ENCODE peak calls at places on chromosomes 2 and 18, in four cellular contexts. C, Z, B and U are unnamed samples.

GRCh38 chr2:237488901-237489860 is 2.1 kb downstream of the MLPH start:
- DNase-seq in Z (no peak), C (peak), B (peak), U (no peak)

GRCh38 chr2:11540148-11540995 is 6.5 kb downstream of the GREB1 start:
- DNase-seq in Z (peak), B (no peak), C (no peak), U (no peak)

GRCh38 chr2:183034806-183035205 is 3.5 kb downstream of the NCKAP1 start:
- DNase-seq in Z (no peak), B (no peak), C (no peak), U (no peak)

GRCh38 chr2:167355796-167356195 is 467.5 kb downstream of the XIRP2 start:
- DNase-seq in Z (no peak), B (no peak), C (no peak), U (no peak)

GRCh38 chr2:219772697-219773096 is 145.3 kb downstream of the SLC4A3 start:
- DNase-seq in C (no peak), Z (no peak), B (no peak), U (no peak)

GRCh38 chr2:239240480-239240881 is 160.3 kb downstream of the HDAC4 start:
- DNase-seq in C (peak), B (no peak), Z (no peak), U (no peak)

GRCh38 chr2:241514986-241515737 is 6.8 kb upstream of the STK25 start:
- DNase-seq in C (no peak), Z (no peak), B (no peak), U (no peak)

GRCh38 chr18:45449761-45450227 is 165.5 kb upstream of the SLC14A2 start:
- DNase-seq in Z (peak), C (no peak), B (peak), U (peak)

GRCh38 chr2:107743274-107743673 is 83.4 kb upstream of the RGPD4 start:
- DNase-seq in C (no peak), B (no peak), Z (no peak), U (no peak)

GRCh38 chr2:170212625-170213280 is 34.8 kb downstream of the MYO3B start:
- DNase-seq in C (no peak), Z (no peak), B (no peak), U (no peak)

GRCh38 chr2:37779123-37779522 is 107.7 kb upstream of the CDC42EP3 start:
- DNase-seq in Z (no peak), B (no peak), C (no peak), U (no peak)

GRCh38 chr2:208570066-208570465 is 163.5 kb downstream of the PTH2R start:
- DNase-seq in C (no peak), Z (no peak), B (no peak), U (no peak)

GRCh38 chr2:196742685-196743084 is 56.8 kb downstream of the GTF3C3 start:
- DNase-seq in C (no peak), Z (no peak), B (no peak), U (no peak)

GRCh38 chr2:201644001-201644400 is 698 bp upstream of the TMEM237 start:
- DNase-seq in B (no peak), Z (peak), C (no peak), U (no peak)

GRCh38 chr2:9694661-9695060 is 63.9 kb upstream of the YWHAQ start:
- DNase-seq in Z (no peak), B (no peak), C (no peak), U (no peak)

GRCh38 chr2:9692392-9693137 is 61.8 kb upstream of the YWHAQ start:
- DNase-seq in Z (no peak), B (no peak), C (no peak), U (no peak)

GRCh38 chr2:9693646-9694045 is 62.8 kb upstream of the YWHAQ start:
- DNase-seq in C (no peak), B (no peak), Z (no peak), U (no peak)

GRCh38 chr2:9690716-9691498 is 60.1 kb upstream of the YWHAQ start:
- DNase-seq in C (no peak), B (no peak), Z (no peak), U (no peak)

GRCh38 chr2:9693138-9693520 is 62.3 kb upstream of the YWHAQ start:
- DNase-seq in B (no peak), C (peak), Z (no peak), U (no peak)
- H3K27ac ChIP-seq in B (no peak), C (peak), Z (no peak), U (peak)

GRCh38 chr18:48889981-48890735 is 60.6 kb downstream of the SMAD7 start:
- DNase-seq in B (no peak), C (peak), Z (peak), U (peak)
- H3K4me3 ChIP-seq in B (no peak), C (no peak), Z (no peak), U (no peak)

GRCh38 chr18:63316612-63317555 is 2.7 kb downstream of the BCL2 start:
- DNase-seq in Z (no peak), B (no peak), C (no peak), U (no peak)

GRCh38 chr18:63317556-63317946 is 2.0 kb downstream of the BCL2 start:
- DNase-seq in B (no peak), Z (no peak), C (no peak), U (no peak)

GRCh38 chr18:63319383-63320040 is at the start of gene BCL2:
- DNase-seq in C (peak), Z (no peak), B (peak), U (no peak)

GRCh38 chr18:63318882-63319382 is 637 bp downstream of the BCL2 start:
- DNase-seq in Z (no peak), B (no peak), C (no peak), U (no peak)

DNA sequence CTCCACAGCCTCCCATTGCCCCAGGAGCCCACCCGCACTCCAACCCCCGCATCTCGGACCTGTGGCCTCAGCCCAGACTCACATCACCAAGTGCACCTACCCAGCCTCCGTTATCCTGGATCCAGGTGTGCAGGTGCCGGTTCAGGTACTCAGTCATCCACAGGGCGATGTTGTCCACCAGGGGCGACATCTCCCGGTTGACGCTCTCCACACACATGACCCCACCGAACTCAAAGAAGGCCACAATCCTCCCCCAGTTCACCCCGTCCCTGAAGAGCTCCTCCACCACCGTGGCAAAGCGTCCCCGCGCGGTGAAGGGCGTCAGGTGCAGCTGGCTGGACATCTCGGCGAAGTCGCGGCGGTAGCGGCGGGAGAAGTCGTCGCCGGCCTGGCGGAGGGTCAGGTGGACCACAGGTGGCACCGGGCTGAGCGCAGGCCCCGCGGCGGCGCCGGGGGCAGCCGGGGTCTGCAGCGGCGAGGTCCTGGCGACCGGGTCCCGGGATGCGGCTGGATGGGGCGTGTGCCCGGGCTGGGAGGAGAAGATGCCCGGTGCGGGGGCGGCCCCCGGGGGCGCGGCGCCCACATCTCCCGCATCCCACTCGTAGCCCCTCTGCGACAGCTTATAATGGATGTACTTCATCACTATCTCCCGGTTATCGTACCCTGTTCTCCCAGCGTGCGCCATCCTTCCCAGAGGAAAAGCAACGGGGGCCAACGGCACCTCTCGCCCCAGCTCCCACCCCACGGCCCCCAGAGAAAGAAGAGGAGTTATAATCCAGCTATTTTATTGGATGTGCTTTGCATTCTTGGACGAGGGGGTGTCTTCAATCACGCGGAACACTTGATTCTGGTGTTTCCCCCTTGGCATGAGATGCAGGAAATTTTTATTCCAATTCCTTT is 1.3 kb downstream of the BCL2 start:
- DNase-seq in C (peak), B (peak), Z (peak), U (peak)
- TF ChIP-seq CTCF in C (peak), B (peak), Z (peak), U (peak)

DNA sequence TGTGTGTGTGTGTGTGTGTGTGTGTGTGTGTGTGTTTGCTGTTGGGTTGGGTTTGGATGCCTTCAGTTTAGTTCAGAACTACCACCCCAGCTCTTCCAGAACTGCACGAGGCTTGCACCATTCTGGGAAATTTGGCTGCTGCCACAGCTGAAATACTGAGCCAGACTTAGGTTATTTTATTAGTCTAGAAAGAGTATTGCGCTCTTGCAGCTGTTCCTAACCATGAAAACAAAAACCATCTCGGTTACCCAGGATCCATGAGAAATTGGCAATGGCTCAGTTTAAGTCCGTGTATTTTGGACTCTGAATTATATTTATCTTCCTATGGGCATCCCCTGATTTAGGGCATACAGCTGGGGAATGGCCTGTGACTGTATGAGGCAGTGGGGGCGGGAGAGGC is 83.2 kb downstream of the TANC1 start:
- DNase-seq in B (no peak), C (no peak), Z (no peak), U (no peak)
- H3K27ac ChIP-seq in B (peak), C (peak), Z (no peak), U (no peak)

GRCh38 chr2:176139621-176140020 is 10.1 kb downstream of the HOXD8 start:
- DNase-seq in B (no peak), C (no peak), Z (peak), U (no peak)
- H3K4me3 ChIP-seq in B (no peak), C (peak), Z (peak), U (no peak)

GRCh38 chr2:19319064-19319463 is 39.4 kb downstream of the OSR1 start:
- DNase-seq in Z (no peak), B (no peak), C (no peak), U (no peak)

GRCh38 chr2:19320813-19321212 is 37.6 kb downstream of the OSR1 start:
- DNase-seq in B (no peak), C (no peak), Z (no peak), U (no peak)

GRCh38 chr2:19321946-19322345 is 36.5 kb downstream of the OSR1 start:
- DNase-seq in Z (no peak), C (no peak), B (no peak), U (no peak)

DNA sequence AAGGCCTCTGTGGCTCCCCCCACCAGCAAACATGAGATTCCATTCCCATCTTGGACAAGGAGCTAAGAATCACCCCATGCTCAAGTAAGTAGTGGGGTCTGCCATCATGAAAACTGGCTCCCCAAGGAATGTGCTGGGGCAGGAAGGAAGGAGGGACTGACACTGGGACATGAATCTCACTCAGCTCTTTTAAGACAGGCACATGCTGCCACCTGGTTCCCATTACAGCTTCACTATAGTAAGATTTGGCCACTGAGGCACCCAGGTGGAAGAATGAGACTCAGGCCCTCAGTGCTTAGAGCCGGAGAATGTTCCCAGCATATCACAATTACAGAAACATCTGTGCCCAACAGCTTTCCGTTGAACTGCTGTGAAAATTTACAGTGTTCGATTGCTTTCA is 38.7 kb downstream of the OSR1 start:
- DNase-seq in C (no peak), Z (no peak), B (no peak), U (no peak)
- TF ChIP-seq CTCF in C (no peak), Z (no peak), B (no peak), U (no peak)

DNA sequence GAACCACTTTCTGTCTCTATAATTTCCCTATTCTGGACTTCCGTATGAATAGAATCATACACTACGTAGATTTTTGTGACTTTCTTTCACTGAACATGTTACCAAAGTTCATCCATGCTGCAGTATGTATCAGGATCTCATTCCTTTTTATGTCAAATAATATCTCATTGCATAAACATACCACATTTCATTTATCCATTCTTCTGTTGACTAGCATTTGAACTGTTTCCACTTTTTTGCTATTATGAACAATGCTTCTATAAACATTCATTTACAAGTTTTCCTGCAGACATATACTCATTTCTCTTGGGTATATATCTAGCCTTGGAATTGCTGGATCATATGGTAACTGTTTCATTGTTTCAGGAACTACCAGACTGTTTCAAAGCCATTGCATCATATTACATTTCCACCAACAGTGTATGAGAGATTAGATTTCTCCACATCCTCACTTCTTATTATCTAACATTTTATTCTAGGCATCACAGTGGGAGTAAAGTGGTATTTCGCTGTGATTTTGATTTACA is 186.2 kb downstream of the DYM start:
- DNase-seq in Z (no peak), C (no peak), B (no peak), U (no peak)
- H3K27ac ChIP-seq in Z (no peak), C (no peak), B (no peak), U (no peak)

GRCh38 chr2:45007356-45007755 is 1.9 kb downstream of the SIX2 start:
- DNase-seq in C (no peak), B (no peak), Z (no peak), U (no peak)

GRCh38 chr2:45006942-45007287 is 2.3 kb downstream of the SIX2 start:
- DNase-seq in Z (no peak), C (no peak), B (no peak), U (no peak)

GRCh38 chr2:45009303-45009927 is at the start of gene SIX2:
- DNase-seq in B (peak), C (peak), Z (peak), U (peak)

GRCh38 chr2:45007961-45008295 is 1.3 kb downstream of the SIX2 start:
- DNase-seq in Z (no peak), B (no peak), C (no peak), U (no peak)

DNA sequence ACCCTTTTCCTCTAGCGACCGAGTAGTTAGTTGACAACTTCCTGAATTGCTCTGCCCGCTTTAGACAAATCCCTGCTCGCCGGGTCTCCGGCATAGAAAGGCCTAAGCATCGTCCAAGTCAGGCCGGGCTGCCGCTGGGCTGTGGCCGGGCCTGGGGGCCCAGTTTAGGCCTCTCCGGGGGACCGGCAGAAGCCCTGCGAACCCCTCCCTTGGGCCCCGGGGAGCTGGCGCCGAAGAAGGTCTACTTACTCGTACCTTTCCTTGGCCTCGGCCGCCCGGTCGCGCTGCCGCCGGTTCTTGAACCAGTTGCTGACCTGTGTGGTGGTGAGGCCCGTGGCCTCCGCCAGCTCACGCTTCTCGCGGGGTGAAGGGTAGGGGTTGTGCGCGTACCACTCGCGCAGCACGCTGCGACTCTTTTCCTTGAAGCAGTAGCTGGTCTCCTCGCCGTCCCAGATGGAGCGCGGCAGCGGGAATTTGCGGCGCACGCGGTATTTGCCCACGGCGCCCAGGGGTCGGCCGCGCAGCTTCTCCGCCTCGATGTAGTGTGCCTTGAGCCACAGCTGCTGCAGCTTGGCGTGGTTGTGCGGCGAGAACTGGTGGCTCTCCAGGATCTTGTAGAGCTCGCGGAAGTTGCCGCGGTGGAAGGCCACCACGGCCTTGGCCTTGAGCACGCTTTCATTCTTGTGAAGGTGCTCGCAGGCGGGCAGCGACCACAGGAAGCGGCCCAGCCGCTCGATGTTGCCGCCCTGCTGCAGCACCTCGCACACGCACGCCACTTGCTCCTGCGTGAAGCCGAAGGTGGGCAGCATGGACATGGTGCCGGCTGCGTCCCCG is 739 bp downstream of the SIX2 start:
- DNase-seq in C (no peak), Z (no peak), B (peak), U (peak)
- H3K4me3 ChIP-seq in C (peak), Z (peak), B (no peak), U (peak)

GRCh38 chr2:120204022-120204405 is 19.2 kb downstream of the TMEM185B start:
- DNase-seq in C (no peak), B (no peak), Z (no peak), U (no peak)
- TF ChIP-seq CTCF in C (no peak), B (no peak), Z (no peak), U (no peak)

DNA sequence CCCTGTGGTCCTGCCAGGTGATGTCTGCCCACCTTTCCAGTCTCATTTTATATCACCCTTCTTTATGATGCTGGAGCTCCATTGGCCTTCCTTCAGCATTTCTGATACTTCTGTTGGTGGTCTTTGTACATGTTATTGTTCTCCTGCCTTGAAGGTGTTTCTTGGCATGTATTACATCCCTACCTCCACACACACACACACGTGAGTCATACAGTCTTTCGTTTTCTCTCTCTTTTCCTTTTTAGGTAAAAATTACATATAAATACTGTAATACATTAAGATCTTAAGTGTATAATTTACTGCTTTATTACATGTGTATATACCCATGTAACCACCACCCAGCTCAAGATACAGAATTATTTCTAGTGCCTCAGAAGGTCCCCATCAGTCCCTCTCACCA is 10.2 kb upstream of the ADGRF3 start:
- DNase-seq in B (no peak), C (no peak), Z (no peak), U (no peak)
- H3K27ac ChIP-seq in B (no peak), C (no peak), Z (no peak), U (no peak)